ENCODE peak calls at places on chromosomes 2 and 18, in ten cellular contexts. V is neural progenitor cell, A is upper lobe of right lung, N is nephron progenitor cell, O is right atrium auricular region, W is epithelial cell of esophagus, T is HCT116, I is kidney, S is glutamatergic neuron, U is astrocyte of the spinal cord. D is an unnamed sample.

GRCh38 chr2:46329803-46330775 is 32.9 kb downstream of the EPAS1 start:
- DNase-seq in V (no peak), A (no peak), N (no peak), O (no peak), W (peak; percentile 95), T (no peak), I (no peak), S (no peak), U (peak; percentile 90), D (no peak)

GRCh38 chr2:24919977-24920812 is at the start of gene ADCY3:
- DNase-seq in V (peak; percentile 78), A (peak; percentile 78), N (peak; percentile 69), O (no peak), W (peak; percentile 42), T (no peak), I (peak; percentile 86), S (peak; percentile 62), U (no peak), D (no peak)

GRCh38 chr2:126786765-126787164 is 111.9 kb upstream of the TEX51 start:
- DNase-seq in V (no peak), A (peak; percentile 40), N (no peak), O (no peak), W (no peak), T (no peak), I (no peak), S (no peak), U (no peak), D (no peak)

GRCh38 chr2:129766594-129766993 is 212.9 kb upstream of the RAB6C start:
- DNase-seq in V (no peak), A (no peak), N (no peak), O (peak; percentile 43), W (no peak), T (no peak), I (no peak), S (peak; percentile 7), U (no peak), D (no peak)

GRCh38 chr2:135792401-135793152 is 44.4 kb downstream of the LCT start:
- DNase-seq in V (no peak), A (no peak), N (no peak), O (no peak), W (no peak), T (no peak), I (no peak), S (no peak), U (no peak), D (no peak)

GRCh38 chr18:6058941-6059340 is 163.6 kb upstream of the TMEM200C start:
- DNase-seq in V (peak; percentile 61), A (no peak), N (peak; percentile 51), O (no peak), W (no peak), T (no peak), I (no peak), S (peak; percentile 40), U (peak; percentile 62), D (no peak)

GRCh38 chr18:11906926-11907874 is 917 bp downstream of the MPPE1 start:
- DNase-seq in V (no peak), A (no peak), N (no peak), O (no peak), W (no peak), T (no peak), I (no peak), S (no peak), U (no peak), D (no peak)

GRCh38 chr18:48018806-48019295 is 88.4 kb upstream of the SMAD2 start:
- DNase-seq in V (no peak), A (no peak), N (no peak), O (no peak), W (peak; percentile 73), T (no peak), I (no peak), S (no peak), U (no peak), D (no peak)

GRCh38 chr2:159684796-159685195 is 27.5 kb upstream of the MARCHF7 start:
- DNase-seq in V (no peak), A (no peak), N (no peak), O (no peak), W (peak; percentile 82), T (peak; percentile 12), I (no peak), S (no peak), U (peak; percentile 67), D (no peak)

GRCh38 chr2:40287201-40287600 is 164.7 kb downstream of the SLC8A1 start:
- DNase-seq in V (no peak), A (no peak), N (no peak), O (no peak), W (peak; percentile 77), T (no peak), I (no peak), S (no peak), U (peak; percentile 38), D (no peak)

GRCh38 chr18:5285326-5285725 is 10.2 kb downstream of the ZBTB14 start:
- DNase-seq in V (no peak), A (no peak), N (no peak), O (no peak), W (no peak), T (no peak), I (no peak), S (peak; percentile 45), U (no peak), D (no peak)

GRCh38 chr2:152755029-152755428 is 36.6 kb downstream of the ARL6IP6 start:
- DNase-seq in V (peak; percentile 62), A (no peak), N (peak; percentile 56), O (no peak), W (peak; percentile 34), T (no peak), I (no peak), S (peak; percentile 72), U (no peak), D (no peak)
- TF ChIP-seq CTCF in V (peak; percentile 65), A (peak; percentile 16), N (peak; percentile 61), O (peak; percentile 11), W (peak; percentile 57), T (peak; percentile 56), I (peak; percentile 30), S (peak; percentile 54), U (peak; percentile 38), D (peak; percentile 37)

DNA sequence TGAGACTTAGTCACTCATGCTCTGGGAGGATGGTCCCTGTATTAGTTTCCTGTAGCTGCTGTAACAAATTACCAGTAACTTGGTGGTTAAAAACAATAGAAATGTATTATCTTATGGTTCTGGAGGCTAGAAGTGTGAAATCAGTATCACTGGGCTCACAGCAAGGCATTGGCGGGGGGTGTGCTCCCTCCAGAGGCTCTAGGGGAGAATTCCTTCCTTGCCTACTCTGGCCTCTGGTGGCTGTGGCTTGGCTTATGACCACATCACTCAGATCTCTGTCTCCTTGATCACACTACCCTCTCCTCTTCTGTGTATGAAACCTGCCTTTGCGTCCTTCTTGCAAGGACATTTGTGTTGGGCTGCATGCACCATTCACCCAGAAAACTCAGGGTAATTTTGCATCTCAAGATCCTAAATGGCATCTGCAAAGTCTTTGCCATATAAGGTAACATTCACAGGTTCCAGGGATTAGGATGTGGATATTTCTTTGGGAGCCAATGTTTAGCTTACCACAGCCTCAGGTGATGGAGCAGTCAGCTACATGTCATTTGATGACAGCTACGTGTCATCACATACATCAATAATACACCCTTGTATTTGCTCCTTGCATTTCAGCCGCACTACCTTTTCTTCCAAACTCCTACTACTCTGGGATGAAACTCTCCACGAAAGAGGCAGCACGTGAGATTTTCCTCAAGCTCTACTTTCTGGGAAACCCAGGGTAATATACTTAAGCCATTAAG is 49.6 kb upstream of the POU3F3 start:
- DNase-seq in V (peak; percentile 38), A (no peak), N (no peak), O (no peak), W (no peak), T (no peak), I (no peak), S (no peak), U (no peak), D (no peak)
- TF ChIP-seq CTCF in V (peak; percentile 38), A (no peak), N (no peak), O (no peak), W (no peak), T (no peak), I (no peak), S (no peak), U (no peak), D (peak; percentile 14)

GRCh38 chr18:2932247-2933181 is 80.4 kb downstream of the LPIN2 start:
- DNase-seq in V (peak; percentile 80), A (no peak), N (peak; percentile 48), O (no peak), W (peak; percentile 63), T (peak; percentile 34), I (no peak), S (no peak), U (peak; percentile 72), D (no peak)

GRCh38 chr18:2933995-2934394 is 78.9 kb downstream of the LPIN2 start:
- DNase-seq in V (no peak), A (no peak), N (no peak), O (no peak), W (no peak), T (no peak), I (no peak), S (no peak), U (no peak), D (no peak)

GRCh38 chr18:2939317-2939716 is 73.6 kb downstream of the LPIN2 start:
- DNase-seq in V (no peak), A (peak; percentile 72), N (no peak), O (no peak), W (no peak), T (no peak), I (peak; percentile 86), S (no peak), U (no peak), D (no peak)

GRCh38 chr18:2935438-2936192 is 77.3 kb downstream of the LPIN2 start:
- DNase-seq in V (no peak), A (no peak), N (no peak), O (no peak), W (no peak), T (no peak), I (no peak), S (no peak), U (no peak), D (no peak)
- TF ChIP-seq CTCF in V (no peak), A (no peak), N (no peak), O (no peak), W (no peak), T (no peak), I (no peak), S (no peak), U (no peak), D (no peak)

GRCh38 chr2:150374562-150374961 is 112.9 kb downstream of the RND3 start:
- DNase-seq in V (no peak), A (no peak), N (no peak), O (no peak), W (no peak), T (no peak), I (no peak), S (no peak), U (no peak), D (no peak)

GRCh38 chr2:150373374-150373773 is 114.1 kb downstream of the RND3 start:
- DNase-seq in V (no peak), A (no peak), N (no peak), O (no peak), W (no peak), T (no peak), I (no peak), S (no peak), U (no peak), D (no peak)

GRCh38 chr2:150370600-150370999 is 116.9 kb downstream of the RND3 start:
- DNase-seq in V (no peak), A (no peak), N (no peak), O (no peak), W (peak; percentile 14), T (no peak), I (no peak), S (no peak), U (no peak), D (no peak)

GRCh38 chr2:150369862-150370261 is 117.6 kb downstream of the RND3 start:
- DNase-seq in V (no peak), A (peak; percentile 51), N (no peak), O (no peak), W (no peak), T (no peak), I (no peak), S (no peak), U (no peak), D (no peak)

GRCh38 chr2:150371066-150371812 is 116.2 kb downstream of the RND3 start:
- DNase-seq in V (no peak), A (no peak), N (no peak), O (no peak), W (peak; percentile 44), T (no peak), I (no peak), S (no peak), U (no peak), D (no peak)
- TF ChIP-seq CTCF in V (no peak), A (no peak), N (no peak), O (no peak), W (no peak), T (no peak), I (no peak), S (no peak), U (no peak), D (no peak)

D was measured in osteocyte.